ENCODE peak calls at places on chromosomes 4 and X, in six cellular contexts. F, W, H, Q, M and L are unnamed samples.

GRCh38 chr4:825063-825968 is 613 bp downstream of the CPLX1 start:
- DNase-seq in F (peak; percentile 98), W (no peak), H (peak; percentile 36), Q (no peak), M (peak; percentile 7), L (peak; percentile 65)

GRCh38 chr4:163344147-163345050 is 707 bp downstream of the NPY5R start:
- DNase-seq in F (peak; percentile 80), W (no peak), H (no peak), Q (no peak), M (no peak), L (peak; percentile 69)

GRCh38 chrX:39815621-39816020 is 282.1 kb downstream of the BCOR start:
- DNase-seq in F (peak; percentile 74), W (no peak), H (no peak), Q (no peak), M (no peak), L (no peak)

GRCh38 chrX:118271770-118272169 is 74.1 kb upstream of the WDR44 start:
- DNase-seq in F (no peak), W (no peak), H (no peak), Q (no peak), M (no peak), L (no peak)

GRCh38 chr4:174255790-174256189 is 27.7 kb downstream of the FBXO8 start:
- DNase-seq in F (no peak), W (no peak), H (no peak), Q (no peak), M (peak; percentile 28), L (no peak)

GRCh38 chrX:152989292-152989658 is 4.6 kb downstream of the PNMA5 start:
- DNase-seq in F (peak; percentile 13), W (no peak), H (peak; percentile 34), Q (no peak), M (peak; percentile 2), L (no peak)

GRCh38 chr4:28787947-28788346 is 1927.3 kb downstream of the STIM2 start:
- DNase-seq in F (no peak), W (no peak), H (no peak), Q (no peak), M (no peak), L (no peak)

GRCh38 chr4:76783836-76784235 is 114.1 kb downstream of the SOWAHB start:
- DNase-seq in F (no peak), W (no peak), H (no peak), Q (no peak), M (no peak), L (no peak)

GRCh38 chrX:107826286-107827136 is 845 bp downstream of the MID2 start:
- DNase-seq in F (peak; percentile 82), W (peak; percentile 25), H (peak; percentile 40), Q (peak; percentile 25), M (peak; percentile 28), L (peak; percentile 72)

GRCh38 chrX:78658851-78659744 is at the start of gene RTL3:
- DNase-seq in F (no peak), W (no peak), H (no peak), Q (no peak), M (peak; percentile 57), L (no peak)

GRCh38 chr4:182288534-182288933 is 45.3 kb downstream of the TENM3 start:
- DNase-seq in F (no peak), W (no peak), H (no peak), Q (no peak), M (no peak), L (no peak)

GRCh38 chrX:132810488-132810887 is 147.9 kb downstream of the HS6ST2 start:
- DNase-seq in F (no peak), W (no peak), H (no peak), Q (no peak), M (no peak), L (no peak)

GRCh38 chrX:104877504-104877903 is 311.5 kb downstream of the IL1RAPL2 start:
- DNase-seq in F (no peak), W (no peak), H (no peak), Q (no peak), M (no peak), L (no peak)

GRCh38 chr4:4735136-4735754 is 124.2 kb upstream of the MSX1 start:
- DNase-seq in F (no peak), W (no peak), H (no peak), Q (no peak), M (no peak), L (no peak)

GRCh38 chrX:152905081-152905420 is 7.2 kb downstream of the ZNF185 start:
- DNase-seq in F (no peak), W (no peak), H (no peak), Q (no peak), M (no peak), L (no peak)

GRCh38 chr4:38322709-38323108 is 341.3 kb upstream of the KLF3 start:
- DNase-seq in F (no peak), W (no peak), H (no peak), Q (peak; percentile 33), M (peak; percentile 60), L (peak; percentile 69)

GRCh38 chrX:17876135-17876534 is 15.0 kb upstream of the RAI2 start:
- DNase-seq in F (peak; percentile 26), W (no peak), H (no peak), Q (no peak), M (no peak), L (no peak)

GRCh38 chr4:122576261-122577188 is 44.3 kb downstream of the IL21 start:
- DNase-seq in F (peak; percentile 49), W (no peak), H (peak; percentile 33), Q (no peak), M (peak; percentile 32), L (no peak)

GRCh38 chr4:53196195-53196641 is 169.6 kb downstream of the SCFD2 start:
- DNase-seq in F (no peak), W (no peak), H (no peak), Q (no peak), M (no peak), L (no peak)

GRCh38 chr4:115215935-115216334 is 102.5 kb upstream of the NDST4 start:
- DNase-seq in F (no peak), W (no peak), H (no peak), Q (no peak), M (no peak), L (no peak)

GRCh38 chr4:142549248-142549647 is 296.9 kb downstream of the INPP4B start:
- DNase-seq in F (no peak), W (no peak), H (no peak), Q (no peak), M (no peak), L (no peak)

GRCh38 chrX:63513825-63514574 is 162.9 kb upstream of the SPIN4 start:
- DNase-seq in F (no peak), W (no peak), H (no peak), Q (peak; percentile 16), M (peak; percentile 61), L (no peak)

GRCh38 chrX:129622757-129623301 is 31.9 kb downstream of the APLN start:
- DNase-seq in F (peak; percentile 73), W (no peak), H (no peak), Q (no peak), M (no peak), L (no peak)

GRCh38 chrX:102832661-102833060 is 104.4 kb upstream of the RAB40AL start:
- DNase-seq in F (peak; percentile 6), W (no peak), H (no peak), Q (no peak), M (peak; percentile 33), L (no peak)

GRCh38 chr4:6107886-6108285 is 89.7 kb upstream of the C4orf50 start:
- DNase-seq in F (no peak), W (no peak), H (no peak), Q (no peak), M (no peak), L (no peak)

GRCh38 chr4:33063238-33063637 is 2343.1 kb downstream of the PCDH7 start:
- DNase-seq in F (no peak), W (no peak), H (no peak), Q (no peak), M (peak; percentile 65), L (no peak)

GRCh38 chrX:136162827-136163427 is 15.6 kb downstream of the FHL1 start:
- DNase-seq in F (peak; percentile 28), W (peak; percentile 51), H (peak; percentile 23), Q (peak; percentile 54), M (peak; percentile 39), L (peak; percentile 78)

GRCh38 chr4:162650166-162650565 is 486.4 kb upstream of the FSTL5 start:
- DNase-seq in F (no peak), W (no peak), H (no peak), Q (no peak), M (no peak), L (no peak)

GRCh38 chr4:87547016-87547708 is 18.0 kb upstream of the SPARCL1 start:
- DNase-seq in F (no peak), W (no peak), H (no peak), Q (no peak), M (no peak), L (no peak)

GRCh38 chrX:48574270-48575266 is at the start of gene RBM3:
- DNase-seq in F (peak; percentile 90), W (peak; percentile 94), H (peak; percentile 94), Q (peak; percentile 93), M (peak; percentile 91), L (peak; percentile 97)

GRCh38 chrX:48573690-48574269 is 504 bp upstream of the RBM3 start:
- DNase-seq in F (no peak), W (peak; percentile 28), H (no peak), Q (peak; percentile 38), M (no peak), L (peak; percentile 76)

GRCh38 chrX:48575642-48576041 is 1.4 kb downstream of the RBM3 start:
- DNase-seq in F (peak; percentile 18), W (no peak), H (no peak), Q (no peak), M (no peak), L (no peak)

GRCh38 chrX:48578661-48579128 is 4.4 kb downstream of the RBM3 start:
- DNase-seq in F (peak; percentile 5), W (no peak), H (no peak), Q (no peak), M (no peak), L (no peak)

DNA sequence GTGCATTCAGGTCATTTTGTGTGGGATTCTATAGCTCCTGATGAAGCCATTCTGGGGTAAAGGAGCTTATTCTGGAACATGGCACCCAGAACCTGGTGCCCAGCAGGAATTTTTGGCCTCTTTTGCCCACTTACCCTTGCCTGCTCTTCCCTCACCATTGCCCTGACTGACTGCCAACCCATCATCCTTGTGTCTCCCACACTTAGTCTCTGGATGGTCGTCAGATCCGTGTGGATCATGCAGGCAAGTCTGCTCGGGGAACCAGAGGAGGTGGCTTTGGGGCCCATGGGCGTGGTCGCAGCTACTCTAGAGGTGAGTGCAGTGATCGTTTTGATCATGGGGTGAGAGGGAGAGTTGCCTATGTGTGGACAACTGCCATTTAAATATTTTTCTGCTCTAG is 1.8 kb downstream of the RBM3 start:
- DNase-seq in F (no peak), W (no peak), H (no peak), Q (no peak), M (no peak), L (no peak)
- H3K4me3 ChIP-seq in F (no peak overlapping the region), W (no peak overlapping the region), H (no peak overlapping the region), Q (peak overlapping the region; percentile 83), M (peak overlapping the region; percentile 90), L (no peak overlapping the region)

GRCh38 chrX:77597511-77597910 is 150.3 kb downstream of the FGF16 start:
- DNase-seq in F (no peak), W (no peak), H (no peak), Q (no peak), M (no peak), L (no peak)
- H3K4me3 ChIP-seq in F (no peak overlapping the region), W (no peak overlapping the region), H (no peak overlapping the region), Q (no peak overlapping the region), M (no peak overlapping the region), L (no peak overlapping the region)

GRCh38 chr4:13445841-13446790 is 38.0 kb downstream of the RAB28 start:
- DNase-seq in F (peak; percentile 34), W (no peak), H (no peak), Q (peak; percentile 10), M (no peak), L (no peak)
- H3K4me3 ChIP-seq in F (peak overlapping the region; percentile 68), W (no peak overlapping the region), H (no peak overlapping the region), Q (no peak overlapping the region), M (no peak overlapping the region), L (no peak overlapping the region)

GRCh38 chrX:54640721-54641120 is 110.7 kb downstream of the GNL3L start:
- DNase-seq in F (no peak), W (no peak), H (no peak), Q (no peak), M (peak; percentile 32), L (no peak)
- H3K4me3 ChIP-seq in F (no peak overlapping the region), W (no peak overlapping the region), H (no peak overlapping the region), Q (no peak overlapping the region), M (no peak overlapping the region), L (no peak overlapping the region)